ENCODE peak calls at places on chromosomes 6 and 20, in nine cellular contexts. One of them, this sample, is unnamed.

GRCh38 chr6:167493961-167494697 is 169.2 kb downstream of the TTLL2 start:
- DNase-seq in substantia nigra: no peak
- DNase-seq in kidney tubule cell: no peak
- DNase-seq in foreskin fibroblast: no peak
- DNase-seq in RKO: no peak
- DNase-seq in stimulated activated CD4-positive, alpha-beta T cell treated with anti-CD3 and anti-CD28 coated beads, Interleukin-12 subunit alpha, Interleukin-12 subunit beta, amount 100 ng/mL, for 24 hours: no peak
- DNase-seq in NCI-H446 treated with DMSO at 0.1 percent for 48 hours: no peak
- DNase-seq in body of pancreas: no peak
- DNase-seq in stimulated activated CD8-positive, alpha-beta memory T cell treated with anti-CD3 and anti-CD28 coated beads, Interleukin-12 subunit alpha, Interleukin-12 subunit beta, amount 100 ng/mL, for 4 hours: no peak
- DNase-seq in this sample: no peak

GRCh38 chr20:47051936-47052566 is 157.4 kb downstream of the EYA2 start:
- DNase-seq in substantia nigra: peak; percentile 4
- DNase-seq in kidney tubule cell: no peak
- DNase-seq in foreskin fibroblast: no peak
- DNase-seq in RKO: no peak
- DNase-seq in stimulated activated CD4-positive, alpha-beta T cell treated with anti-CD3 and anti-CD28 coated beads, Interleukin-12 subunit alpha, Interleukin-12 subunit beta, amount 100 ng/mL, for 24 hours: no peak
- DNase-seq in NCI-H446 treated with DMSO at 0.1 percent for 48 hours: no peak
- DNase-seq in body of pancreas: no peak
- DNase-seq in stimulated activated CD8-positive, alpha-beta memory T cell treated with anti-CD3 and anti-CD28 coated beads, Interleukin-12 subunit alpha, Interleukin-12 subunit beta, amount 100 ng/mL, for 4 hours: no peak
- DNase-seq in this sample: no peak

GRCh38 chr20:36408219-36408618 is 102.1 kb downstream of the DLGAP4 start:
- DNase-seq in substantia nigra: no peak
- DNase-seq in kidney tubule cell: peak; percentile 39
- DNase-seq in foreskin fibroblast: peak; percentile 32
- DNase-seq in RKO: peak; percentile 67
- DNase-seq in stimulated activated CD4-positive, alpha-beta T cell treated with anti-CD3 and anti-CD28 coated beads, Interleukin-12 subunit alpha, Interleukin-12 subunit beta, amount 100 ng/mL, for 24 hours: no peak
- DNase-seq in NCI-H446 treated with DMSO at 0.1 percent for 48 hours: no peak
- DNase-seq in body of pancreas: peak; percentile 33
- DNase-seq in stimulated activated CD8-positive, alpha-beta memory T cell treated with anti-CD3 and anti-CD28 coated beads, Interleukin-12 subunit alpha, Interleukin-12 subunit beta, amount 100 ng/mL, for 4 hours: no peak
- DNase-seq in this sample: peak; percentile 63

GRCh38 chr6:113857565-113858066 is 471 bp downstream of the MARCKS start:
- DNase-seq in substantia nigra: peak; percentile 5
- DNase-seq in kidney tubule cell: no peak
- DNase-seq in foreskin fibroblast: no peak
- DNase-seq in RKO: no peak
- DNase-seq in stimulated activated CD4-positive, alpha-beta T cell treated with anti-CD3 and anti-CD28 coated beads, Interleukin-12 subunit alpha, Interleukin-12 subunit beta, amount 100 ng/mL, for 24 hours: no peak
- DNase-seq in NCI-H446 treated with DMSO at 0.1 percent for 48 hours: no peak
- DNase-seq in body of pancreas: peak; percentile 47
- DNase-seq in stimulated activated CD8-positive, alpha-beta memory T cell treated with anti-CD3 and anti-CD28 coated beads, Interleukin-12 subunit alpha, Interleukin-12 subunit beta, amount 100 ng/mL, for 4 hours: no peak
- DNase-seq in this sample: peak; percentile 28

GRCh38 chr6:143451531-143451930 is 926 bp downstream of the PEX3 start:
- DNase-seq in substantia nigra: no peak
- DNase-seq in kidney tubule cell: peak; percentile 7
- DNase-seq in foreskin fibroblast: peak; percentile 24
- DNase-seq in RKO: peak; percentile 32
- DNase-seq in stimulated activated CD4-positive, alpha-beta T cell treated with anti-CD3 and anti-CD28 coated beads, Interleukin-12 subunit alpha, Interleukin-12 subunit beta, amount 100 ng/mL, for 24 hours: no peak
- DNase-seq in NCI-H446 treated with DMSO at 0.1 percent for 48 hours: no peak
- DNase-seq in body of pancreas: no peak
- DNase-seq in stimulated activated CD8-positive, alpha-beta memory T cell treated with anti-CD3 and anti-CD28 coated beads, Interleukin-12 subunit alpha, Interleukin-12 subunit beta, amount 100 ng/mL, for 4 hours: no peak
- DNase-seq in this sample: no peak

GRCh38 chr6:56356431-56356830 is 109.1 kb upstream of the COL21A1 start:
- DNase-seq in substantia nigra: no peak
- DNase-seq in kidney tubule cell: no peak
- DNase-seq in foreskin fibroblast: peak; percentile 48
- DNase-seq in RKO: no peak
- DNase-seq in stimulated activated CD4-positive, alpha-beta T cell treated with anti-CD3 and anti-CD28 coated beads, Interleukin-12 subunit alpha, Interleukin-12 subunit beta, amount 100 ng/mL, for 24 hours: no peak
- DNase-seq in NCI-H446 treated with DMSO at 0.1 percent for 48 hours: peak; percentile 65
- DNase-seq in body of pancreas: no peak
- DNase-seq in stimulated activated CD8-positive, alpha-beta memory T cell treated with anti-CD3 and anti-CD28 coated beads, Interleukin-12 subunit alpha, Interleukin-12 subunit beta, amount 100 ng/mL, for 4 hours: no peak
- DNase-seq in this sample: peak; percentile 11

GRCh38 chr6:144285798-144286502 is 815 bp downstream of the UTRN start:
- DNase-seq in substantia nigra: peak; percentile 21
- DNase-seq in kidney tubule cell: peak; percentile 70
- DNase-seq in foreskin fibroblast: peak; percentile 63
- DNase-seq in RKO: peak; percentile 65
- DNase-seq in stimulated activated CD4-positive, alpha-beta T cell treated with anti-CD3 and anti-CD28 coated beads, Interleukin-12 subunit alpha, Interleukin-12 subunit beta, amount 100 ng/mL, for 24 hours: no peak
- DNase-seq in NCI-H446 treated with DMSO at 0.1 percent for 48 hours: no peak
- DNase-seq in body of pancreas: peak; percentile 69
- DNase-seq in stimulated activated CD8-positive, alpha-beta memory T cell treated with anti-CD3 and anti-CD28 coated beads, Interleukin-12 subunit alpha, Interleukin-12 subunit beta, amount 100 ng/mL, for 4 hours: peak; percentile 24
- DNase-seq in this sample: no peak

GRCh38 chr20:62198931-62199330 is 16.1 kb downstream of the MTG2 start:
- DNase-seq in substantia nigra: no peak
- DNase-seq in kidney tubule cell: no peak
- DNase-seq in foreskin fibroblast: no peak
- DNase-seq in RKO: no peak
- DNase-seq in stimulated activated CD4-positive, alpha-beta T cell treated with anti-CD3 and anti-CD28 coated beads, Interleukin-12 subunit alpha, Interleukin-12 subunit beta, amount 100 ng/mL, for 24 hours: no peak
- DNase-seq in NCI-H446 treated with DMSO at 0.1 percent for 48 hours: no peak
- DNase-seq in body of pancreas: no peak
- DNase-seq in stimulated activated CD8-positive, alpha-beta memory T cell treated with anti-CD3 and anti-CD28 coated beads, Interleukin-12 subunit alpha, Interleukin-12 subunit beta, amount 100 ng/mL, for 4 hours: no peak
- DNase-seq in this sample: no peak

GRCh38 chr6:145714731-145715130 is 20.6 kb downstream of the EPM2A start:
- DNase-seq in substantia nigra: no peak
- DNase-seq in kidney tubule cell: no peak
- DNase-seq in foreskin fibroblast: no peak
- DNase-seq in RKO: no peak
- DNase-seq in stimulated activated CD4-positive, alpha-beta T cell treated with anti-CD3 and anti-CD28 coated beads, Interleukin-12 subunit alpha, Interleukin-12 subunit beta, amount 100 ng/mL, for 24 hours: no peak
- DNase-seq in NCI-H446 treated with DMSO at 0.1 percent for 48 hours: no peak
- DNase-seq in body of pancreas: no peak
- DNase-seq in stimulated activated CD8-positive, alpha-beta memory T cell treated with anti-CD3 and anti-CD28 coated beads, Interleukin-12 subunit alpha, Interleukin-12 subunit beta, amount 100 ng/mL, for 4 hours: no peak
- DNase-seq in this sample: no peak

GRCh38 chr20:51731771-51732453 is 36.3 kb downstream of the ATP9A start:
- DNase-seq in substantia nigra: no peak
- DNase-seq in kidney tubule cell: no peak
- DNase-seq in foreskin fibroblast: peak; percentile 4
- DNase-seq in RKO: no peak
- DNase-seq in stimulated activated CD4-positive, alpha-beta T cell treated with anti-CD3 and anti-CD28 coated beads, Interleukin-12 subunit alpha, Interleukin-12 subunit beta, amount 100 ng/mL, for 24 hours: no peak
- DNase-seq in NCI-H446 treated with DMSO at 0.1 percent for 48 hours: no peak
- DNase-seq in body of pancreas: no peak
- DNase-seq in stimulated activated CD8-positive, alpha-beta memory T cell treated with anti-CD3 and anti-CD28 coated beads, Interleukin-12 subunit alpha, Interleukin-12 subunit beta, amount 100 ng/mL, for 4 hours: no peak
- DNase-seq in this sample: no peak

GRCh38 chr6:53862517-53863457 is 68.0 kb downstream of the LRRC1 start:
- DNase-seq in substantia nigra: no peak
- DNase-seq in kidney tubule cell: no peak
- DNase-seq in foreskin fibroblast: peak; percentile 45
- DNase-seq in RKO: no peak
- DNase-seq in stimulated activated CD4-positive, alpha-beta T cell treated with anti-CD3 and anti-CD28 coated beads, Interleukin-12 subunit alpha, Interleukin-12 subunit beta, amount 100 ng/mL, for 24 hours: no peak
- DNase-seq in NCI-H446 treated with DMSO at 0.1 percent for 48 hours: peak; percentile 95
- DNase-seq in body of pancreas: no peak
- DNase-seq in stimulated activated CD8-positive, alpha-beta memory T cell treated with anti-CD3 and anti-CD28 coated beads, Interleukin-12 subunit alpha, Interleukin-12 subunit beta, amount 100 ng/mL, for 4 hours: no peak
- DNase-seq in this sample: no peak

GRCh38 chr20:51054233-51054632 is 31.3 kb upstream of the KCNG1 start:
- DNase-seq in substantia nigra: no peak
- DNase-seq in kidney tubule cell: no peak
- DNase-seq in foreskin fibroblast: no peak
- DNase-seq in RKO: no peak
- DNase-seq in stimulated activated CD4-positive, alpha-beta T cell treated with anti-CD3 and anti-CD28 coated beads, Interleukin-12 subunit alpha, Interleukin-12 subunit beta, amount 100 ng/mL, for 24 hours: no peak
- DNase-seq in NCI-H446 treated with DMSO at 0.1 percent for 48 hours: no peak
- DNase-seq in body of pancreas: no peak
- DNase-seq in stimulated activated CD8-positive, alpha-beta memory T cell treated with anti-CD3 and anti-CD28 coated beads, Interleukin-12 subunit alpha, Interleukin-12 subunit beta, amount 100 ng/mL, for 4 hours: no peak
- DNase-seq in this sample: no peak

GRCh38 chr20:10249048-10249770 is 30.6 kb downstream of the SNAP25 start:
- DNase-seq in substantia nigra: no peak
- DNase-seq in kidney tubule cell: peak; percentile 15
- DNase-seq in foreskin fibroblast: no peak
- DNase-seq in RKO: no peak
- DNase-seq in stimulated activated CD4-positive, alpha-beta T cell treated with anti-CD3 and anti-CD28 coated beads, Interleukin-12 subunit alpha, Interleukin-12 subunit beta, amount 100 ng/mL, for 24 hours: no peak
- DNase-seq in NCI-H446 treated with DMSO at 0.1 percent for 48 hours: peak; percentile 68
- DNase-seq in body of pancreas: peak; percentile 19
- DNase-seq in stimulated activated CD8-positive, alpha-beta memory T cell treated with anti-CD3 and anti-CD28 coated beads, Interleukin-12 subunit alpha, Interleukin-12 subunit beta, amount 100 ng/mL, for 4 hours: no peak
- DNase-seq in this sample: peak; percentile 62

GRCh38 chr20:40640667-40641066 is 48.4 kb downstream of the MAFB start:
- DNase-seq in substantia nigra: no peak
- DNase-seq in kidney tubule cell: no peak
- DNase-seq in foreskin fibroblast: no peak
- DNase-seq in RKO: no peak
- DNase-seq in stimulated activated CD4-positive, alpha-beta T cell treated with anti-CD3 and anti-CD28 coated beads, Interleukin-12 subunit alpha, Interleukin-12 subunit beta, amount 100 ng/mL, for 24 hours: no peak
- DNase-seq in NCI-H446 treated with DMSO at 0.1 percent for 48 hours: no peak
- DNase-seq in body of pancreas: no peak
- DNase-seq in stimulated activated CD8-positive, alpha-beta memory T cell treated with anti-CD3 and anti-CD28 coated beads, Interleukin-12 subunit alpha, Interleukin-12 subunit beta, amount 100 ng/mL, for 4 hours: no peak
- DNase-seq in this sample: no peak

GRCh38 chr6:34491091-34491430 is 25.2 kb downstream of the PACSIN1 start:
- DNase-seq in substantia nigra: no peak
- DNase-seq in kidney tubule cell: no peak
- DNase-seq in foreskin fibroblast: peak; percentile 29
- DNase-seq in RKO: no peak
- DNase-seq in stimulated activated CD4-positive, alpha-beta T cell treated with anti-CD3 and anti-CD28 coated beads, Interleukin-12 subunit alpha, Interleukin-12 subunit beta, amount 100 ng/mL, for 24 hours: no peak
- DNase-seq in NCI-H446 treated with DMSO at 0.1 percent for 48 hours: peak; percentile 51
- DNase-seq in body of pancreas: no peak
- DNase-seq in stimulated activated CD8-positive, alpha-beta memory T cell treated with anti-CD3 and anti-CD28 coated beads, Interleukin-12 subunit alpha, Interleukin-12 subunit beta, amount 100 ng/mL, for 4 hours: no peak
- DNase-seq in this sample: no peak

GRCh38 chr6:125245109-125245508 is 56.7 kb downstream of the HDDC2 start:
- DNase-seq in substantia nigra: no peak
- DNase-seq in kidney tubule cell: no peak
- DNase-seq in foreskin fibroblast: no peak
- DNase-seq in RKO: no peak
- DNase-seq in stimulated activated CD4-positive, alpha-beta T cell treated with anti-CD3 and anti-CD28 coated beads, Interleukin-12 subunit alpha, Interleukin-12 subunit beta, amount 100 ng/mL, for 24 hours: no peak
- DNase-seq in NCI-H446 treated with DMSO at 0.1 percent for 48 hours: no peak
- DNase-seq in body of pancreas: no peak
- DNase-seq in stimulated activated CD8-positive, alpha-beta memory T cell treated with anti-CD3 and anti-CD28 coated beads, Interleukin-12 subunit alpha, Interleukin-12 subunit beta, amount 100 ng/mL, for 4 hours: no peak
- DNase-seq in this sample: no peak

GRCh38 chr6:4853782-4854511 is 77.7 kb downstream of the CDYL start:
- DNase-seq in substantia nigra: no peak
- DNase-seq in kidney tubule cell: peak; percentile 37
- DNase-seq in foreskin fibroblast: no peak
- DNase-seq in RKO: no peak
- DNase-seq in stimulated activated CD4-positive, alpha-beta T cell treated with anti-CD3 and anti-CD28 coated beads, Interleukin-12 subunit alpha, Interleukin-12 subunit beta, amount 100 ng/mL, for 24 hours: no peak
- DNase-seq in NCI-H446 treated with DMSO at 0.1 percent for 48 hours: no peak
- DNase-seq in body of pancreas: no peak
- DNase-seq in stimulated activated CD8-positive, alpha-beta memory T cell treated with anti-CD3 and anti-CD28 coated beads, Interleukin-12 subunit alpha, Interleukin-12 subunit beta, amount 100 ng/mL, for 4 hours: no peak
- DNase-seq in this sample: no peak

GRCh38 chr6:27532820-27533538 is 60.1 kb upstream of the ZNF184 start:
- DNase-seq in substantia nigra: no peak
- DNase-seq in kidney tubule cell: peak; percentile 94
- DNase-seq in foreskin fibroblast: no peak
- DNase-seq in RKO: peak; percentile 54
- DNase-seq in stimulated activated CD4-positive, alpha-beta T cell treated with anti-CD3 and anti-CD28 coated beads, Interleukin-12 subunit alpha, Interleukin-12 subunit beta, amount 100 ng/mL, for 24 hours: no peak
- DNase-seq in NCI-H446 treated with DMSO at 0.1 percent for 48 hours: no peak
- DNase-seq in body of pancreas: no peak
- DNase-seq in stimulated activated CD8-positive, alpha-beta memory T cell treated with anti-CD3 and anti-CD28 coated beads, Interleukin-12 subunit alpha, Interleukin-12 subunit beta, amount 100 ng/mL, for 4 hours: no peak
- DNase-seq in this sample: no peak

GRCh38 chr20:48689874-48690571 is 137.8 kb downstream of the PREX1 start:
- DNase-seq in substantia nigra: no peak
- DNase-seq in kidney tubule cell: no peak
- DNase-seq in foreskin fibroblast: no peak
- DNase-seq in RKO: no peak
- DNase-seq in stimulated activated CD4-positive, alpha-beta T cell treated with anti-CD3 and anti-CD28 coated beads, Interleukin-12 subunit alpha, Interleukin-12 subunit beta, amount 100 ng/mL, for 24 hours: no peak
- DNase-seq in NCI-H446 treated with DMSO at 0.1 percent for 48 hours: no peak
- DNase-seq in body of pancreas: no peak
- DNase-seq in stimulated activated CD8-positive, alpha-beta memory T cell treated with anti-CD3 and anti-CD28 coated beads, Interleukin-12 subunit alpha, Interleukin-12 subunit beta, amount 100 ng/mL, for 4 hours: no peak
- DNase-seq in this sample: no peak

GRCh38 chr20:34172926-34173325 is 60.9 kb upstream of the EIF2S2 start:
- DNase-seq in substantia nigra: no peak
- DNase-seq in kidney tubule cell: no peak
- DNase-seq in foreskin fibroblast: no peak
- DNase-seq in RKO: no peak
- DNase-seq in stimulated activated CD4-positive, alpha-beta T cell treated with anti-CD3 and anti-CD28 coated beads, Interleukin-12 subunit alpha, Interleukin-12 subunit beta, amount 100 ng/mL, for 24 hours: no peak
- DNase-seq in NCI-H446 treated with DMSO at 0.1 percent for 48 hours: no peak
- DNase-seq in body of pancreas: no peak
- DNase-seq in stimulated activated CD8-positive, alpha-beta memory T cell treated with anti-CD3 and anti-CD28 coated beads, Interleukin-12 subunit alpha, Interleukin-12 subunit beta, amount 100 ng/mL, for 4 hours: no peak
- DNase-seq in this sample: no peak

GRCh38 chr20:5848711-5849505 is 98.7 kb downstream of the SHLD1 start:
- DNase-seq in substantia nigra: no peak
- DNase-seq in kidney tubule cell: peak; percentile 53
- DNase-seq in foreskin fibroblast: peak; percentile 30
- DNase-seq in RKO: peak; percentile 66
- DNase-seq in stimulated activated CD4-positive, alpha-beta T cell treated with anti-CD3 and anti-CD28 coated beads, Interleukin-12 subunit alpha, Interleukin-12 subunit beta, amount 100 ng/mL, for 24 hours: no peak
- DNase-seq in NCI-H446 treated with DMSO at 0.1 percent for 48 hours: peak; percentile 75
- DNase-seq in body of pancreas: no peak
- DNase-seq in stimulated activated CD8-positive, alpha-beta memory T cell treated with anti-CD3 and anti-CD28 coated beads, Interleukin-12 subunit alpha, Interleukin-12 subunit beta, amount 100 ng/mL, for 4 hours: no peak
- DNase-seq in this sample: peak; percentile 86

GRCh38 chr6:166625356-166625755 is 1.7 kb downstream of the RPS6KA2 start:
- DNase-seq in substantia nigra: no peak
- DNase-seq in kidney tubule cell: no peak
- DNase-seq in foreskin fibroblast: no peak
- DNase-seq in RKO: no peak
- DNase-seq in stimulated activated CD4-positive, alpha-beta T cell treated with anti-CD3 and anti-CD28 coated beads, Interleukin-12 subunit alpha, Interleukin-12 subunit beta, amount 100 ng/mL, for 24 hours: no peak
- DNase-seq in NCI-H446 treated with DMSO at 0.1 percent for 48 hours: no peak
- DNase-seq in body of pancreas: no peak
- DNase-seq in stimulated activated CD8-positive, alpha-beta memory T cell treated with anti-CD3 and anti-CD28 coated beads, Interleukin-12 subunit alpha, Interleukin-12 subunit beta, amount 100 ng/mL, for 4 hours: no peak
- DNase-seq in this sample: no peak

GRCh38 chr20:36084897-36085617 is 69.5 kb upstream of the EPB41L1 start:
- DNase-seq in substantia nigra: no peak
- DNase-seq in kidney tubule cell: peak; percentile 78
- DNase-seq in foreskin fibroblast: no peak
- DNase-seq in RKO: no peak
- DNase-seq in stimulated activated CD4-positive, alpha-beta T cell treated with anti-CD3 and anti-CD28 coated beads, Interleukin-12 subunit alpha, Interleukin-12 subunit beta, amount 100 ng/mL, for 24 hours: no peak
- DNase-seq in NCI-H446 treated with DMSO at 0.1 percent for 48 hours: no peak
- DNase-seq in body of pancreas: no peak
- DNase-seq in stimulated activated CD8-positive, alpha-beta memory T cell treated with anti-CD3 and anti-CD28 coated beads, Interleukin-12 subunit alpha, Interleukin-12 subunit beta, amount 100 ng/mL, for 4 hours: no peak
- DNase-seq in this sample: no peak

GRCh38 chr6:2127484-2127911 is 117.9 kb downstream of the GMDS start:
- DNase-seq in substantia nigra: no peak
- DNase-seq in kidney tubule cell: no peak
- DNase-seq in foreskin fibroblast: no peak
- DNase-seq in RKO: no peak
- DNase-seq in stimulated activated CD4-positive, alpha-beta T cell treated with anti-CD3 and anti-CD28 coated beads, Interleukin-12 subunit alpha, Interleukin-12 subunit beta, amount 100 ng/mL, for 24 hours: peak; percentile 27
- DNase-seq in NCI-H446 treated with DMSO at 0.1 percent for 48 hours: no peak
- DNase-seq in body of pancreas: no peak
- DNase-seq in stimulated activated CD8-positive, alpha-beta memory T cell treated with anti-CD3 and anti-CD28 coated beads, Interleukin-12 subunit alpha, Interleukin-12 subunit beta, amount 100 ng/mL, for 4 hours: peak; percentile 25
- DNase-seq in this sample: no peak

GRCh38 chr20:17493173-17493572 is 38.0 kb downstream of the BFSP1 start:
- DNase-seq in substantia nigra: no peak
- DNase-seq in kidney tubule cell: no peak
- DNase-seq in foreskin fibroblast: no peak
- DNase-seq in RKO: no peak
- DNase-seq in stimulated activated CD4-positive, alpha-beta T cell treated with anti-CD3 and anti-CD28 coated beads, Interleukin-12 subunit alpha, Interleukin-12 subunit beta, amount 100 ng/mL, for 24 hours: no peak
- DNase-seq in NCI-H446 treated with DMSO at 0.1 percent for 48 hours: no peak
- DNase-seq in body of pancreas: no peak
- DNase-seq in stimulated activated CD8-positive, alpha-beta memory T cell treated with anti-CD3 and anti-CD28 coated beads, Interleukin-12 subunit alpha, Interleukin-12 subunit beta, amount 100 ng/mL, for 4 hours: no peak
- DNase-seq in this sample: no peak

GRCh38 chr6:109687271-109687721 is 3.7 kb downstream of the AK9 start:
- DNase-seq in substantia nigra: no peak
- DNase-seq in kidney tubule cell: peak; percentile 84
- DNase-seq in foreskin fibroblast: peak; percentile 95
- DNase-seq in RKO: peak; percentile 83
- DNase-seq in stimulated activated CD4-positive, alpha-beta T cell treated with anti-CD3 and anti-CD28 coated beads, Interleukin-12 subunit alpha, Interleukin-12 subunit beta, amount 100 ng/mL, for 24 hours: no peak
- DNase-seq in NCI-H446 treated with DMSO at 0.1 percent for 48 hours: peak; percentile 80
- DNase-seq in body of pancreas: no peak
- DNase-seq in stimulated activated CD8-positive, alpha-beta memory T cell treated with anti-CD3 and anti-CD28 coated beads, Interleukin-12 subunit alpha, Interleukin-12 subunit beta, amount 100 ng/mL, for 4 hours: no peak
- DNase-seq in this sample: no peak

GRCh38 chr6:30744054-30744805 is at the start of gene IER3:
- DNase-seq in substantia nigra: no peak
- DNase-seq in kidney tubule cell: peak; percentile 97
- DNase-seq in foreskin fibroblast: peak; percentile 90
- DNase-seq in RKO: peak; percentile 92
- DNase-seq in stimulated activated CD4-positive, alpha-beta T cell treated with anti-CD3 and anti-CD28 coated beads, Interleukin-12 subunit alpha, Interleukin-12 subunit beta, amount 100 ng/mL, for 24 hours: peak; percentile 82
- DNase-seq in NCI-H446 treated with DMSO at 0.1 percent for 48 hours: no peak
- DNase-seq in body of pancreas: peak; percentile 89
- DNase-seq in stimulated activated CD8-positive, alpha-beta memory T cell treated with anti-CD3 and anti-CD28 coated beads, Interleukin-12 subunit alpha, Interleukin-12 subunit beta, amount 100 ng/mL, for 4 hours: peak; percentile 81
- DNase-seq in this sample: no peak

GRCh38 chr6:53103993-53104675 is 38.9 kb downstream of the FBXO9 start:
- DNase-seq in substantia nigra: no peak
- DNase-seq in kidney tubule cell: peak; percentile 45
- DNase-seq in foreskin fibroblast: no peak
- DNase-seq in RKO: peak; percentile 32
- DNase-seq in stimulated activated CD4-positive, alpha-beta T cell treated with anti-CD3 and anti-CD28 coated beads, Interleukin-12 subunit alpha, Interleukin-12 subunit beta, amount 100 ng/mL, for 24 hours: no peak
- DNase-seq in NCI-H446 treated with DMSO at 0.1 percent for 48 hours: no peak
- DNase-seq in body of pancreas: no peak
- DNase-seq in stimulated activated CD8-positive, alpha-beta memory T cell treated with anti-CD3 and anti-CD28 coated beads, Interleukin-12 subunit alpha, Interleukin-12 subunit beta, amount 100 ng/mL, for 4 hours: no peak
- DNase-seq in this sample: no peak

GRCh38 chr6:136470044-136470443 is 80.2 kb downstream of the MAP7 start:
- DNase-seq in substantia nigra: no peak
- DNase-seq in kidney tubule cell: no peak
- DNase-seq in foreskin fibroblast: no peak
- DNase-seq in RKO: no peak
- DNase-seq in stimulated activated CD4-positive, alpha-beta T cell treated with anti-CD3 and anti-CD28 coated beads, Interleukin-12 subunit alpha, Interleukin-12 subunit beta, amount 100 ng/mL, for 24 hours: no peak
- DNase-seq in NCI-H446 treated with DMSO at 0.1 percent for 48 hours: no peak
- DNase-seq in body of pancreas: no peak
- DNase-seq in stimulated activated CD8-positive, alpha-beta memory T cell treated with anti-CD3 and anti-CD28 coated beads, Interleukin-12 subunit alpha, Interleukin-12 subunit beta, amount 100 ng/mL, for 4 hours: no peak
- DNase-seq in this sample: no peak

GRCh38 chr6:35581633-35582032 is 68.9 kb upstream of the TULP1 start:
- DNase-seq in substantia nigra: no peak
- DNase-seq in kidney tubule cell: no peak
- DNase-seq in foreskin fibroblast: no peak
- DNase-seq in RKO: no peak
- DNase-seq in stimulated activated CD4-positive, alpha-beta T cell treated with anti-CD3 and anti-CD28 coated beads, Interleukin-12 subunit alpha, Interleukin-12 subunit beta, amount 100 ng/mL, for 24 hours: no peak
- DNase-seq in NCI-H446 treated with DMSO at 0.1 percent for 48 hours: no peak
- DNase-seq in body of pancreas: no peak
- DNase-seq in stimulated activated CD8-positive, alpha-beta memory T cell treated with anti-CD3 and anti-CD28 coated beads, Interleukin-12 subunit alpha, Interleukin-12 subunit beta, amount 100 ng/mL, for 4 hours: no peak
- DNase-seq in this sample: no peak

GRCh38 chr20:9397928-9398327 is 116.5 kb upstream of the LAMP5 start:
- DNase-seq in substantia nigra: peak; percentile 3
- DNase-seq in kidney tubule cell: no peak
- DNase-seq in foreskin fibroblast: no peak
- DNase-seq in RKO: no peak
- DNase-seq in stimulated activated CD4-positive, alpha-beta T cell treated with anti-CD3 and anti-CD28 coated beads, Interleukin-12 subunit alpha, Interleukin-12 subunit beta, amount 100 ng/mL, for 24 hours: no peak
- DNase-seq in NCI-H446 treated with DMSO at 0.1 percent for 48 hours: no peak
- DNase-seq in body of pancreas: no peak
- DNase-seq in stimulated activated CD8-positive, alpha-beta memory T cell treated with anti-CD3 and anti-CD28 coated beads, Interleukin-12 subunit alpha, Interleukin-12 subunit beta, amount 100 ng/mL, for 4 hours: no peak
- DNase-seq in this sample: no peak